ENCODE peak calls at places on chromosomes 13 and 19, in four cellular contexts. K is HepG2, A is left lung, L is fibroblast of lung. T is an unnamed sample.
A peak's percentile ranks its signal among the peaks of the same experiment; 100 is the strongest.

GRCh38 chr19:29380581-29380980 is 145.2 kb upstream of the VSTM2B start:
- DNase-seq in L (no peak), K (no peak), A (no peak), T (no peak)

GRCh38 chr13:109655611-109656010 is 130.8 kb downstream of the IRS2 start:
- DNase-seq in A (no peak), K (no peak), L (no peak), T (no peak)

GRCh38 chr19:17560205-17560595 is 4.8 kb downstream of the COLGALT1 start:
- DNase-seq in A (peak; percentile 76), L (peak; percentile 93), K (no peak), T (no peak)

GRCh38 chr13:49584771-49585182 is 581 bp downstream of the RCBTB1 start:
- DNase-seq in L (no peak), K (no peak), A (no peak), T (no peak)

GRCh38 chr13:30607908-30608307 is 9.8 kb upstream of the USPL1 start:
- DNase-seq in L (no peak), K (no peak), A (peak; percentile 55), T (peak; percentile 63)

GRCh38 chr19:9883231-9883758 is 48.2 kb downstream of the PIN1 start:
- DNase-seq in K (no peak), L (no peak), A (no peak), T (no peak)

GRCh38 chr13:74774252-74774651 is 640.0 kb upstream of the KLF12 start:
- DNase-seq in L (peak; percentile 62), K (no peak), A (no peak), T (no peak)

GRCh38 chr19:18708452-18709231 is 25.2 kb downstream of the CRTC1 start:
- DNase-seq in A (no peak), K (no peak), L (no peak), T (peak; percentile 17)

GRCh38 chr13:28161370-28161769 is 23.0 kb downstream of the PAN3 start:
- DNase-seq in A (no peak), K (peak; percentile 68), L (no peak), T (peak; percentile 95)

GRCh38 chr13:110560606-110561334 is 752 bp downstream of the RAB20 start:
- DNase-seq in L (peak; percentile 30), K (peak; percentile 49), A (no peak), T (no peak)

GRCh38 chr19:5308471-5309437 is 31.9 kb downstream of the PTPRS start:
- DNase-seq in K (no peak), A (peak; percentile 64), L (peak; percentile 95), T (no peak)

GRCh38 chr13:31201341-31202024 is 1.7 kb downstream of the B3GLCT start:
- DNase-seq in A (no peak), K (no peak), L (peak; percentile 47), T (no peak)

GRCh38 chr13:59358014-59358413 is 805.7 kb downstream of the DIAPH3 start:
- DNase-seq in A (no peak), K (no peak), L (no peak), T (no peak)

GRCh38 chr13:30576528-30576927 is 41.2 kb upstream of the USPL1 start:
- DNase-seq in L (peak; percentile 59), K (peak; percentile 1), A (no peak), T (peak; percentile 29)

GRCh38 chr13:27372896-27373295 is 51.5 kb upstream of the GTF3A start:
- DNase-seq in L (no peak), A (peak; percentile 78), K (peak; percentile 68), T (peak; percentile 72)

GRCh38 chr13:112442483-112443090 is 66.4 kb downstream of the SPACA7 start:
- DNase-seq in K (no peak), L (peak; percentile 12), A (no peak), T (no peak)

DNA sequence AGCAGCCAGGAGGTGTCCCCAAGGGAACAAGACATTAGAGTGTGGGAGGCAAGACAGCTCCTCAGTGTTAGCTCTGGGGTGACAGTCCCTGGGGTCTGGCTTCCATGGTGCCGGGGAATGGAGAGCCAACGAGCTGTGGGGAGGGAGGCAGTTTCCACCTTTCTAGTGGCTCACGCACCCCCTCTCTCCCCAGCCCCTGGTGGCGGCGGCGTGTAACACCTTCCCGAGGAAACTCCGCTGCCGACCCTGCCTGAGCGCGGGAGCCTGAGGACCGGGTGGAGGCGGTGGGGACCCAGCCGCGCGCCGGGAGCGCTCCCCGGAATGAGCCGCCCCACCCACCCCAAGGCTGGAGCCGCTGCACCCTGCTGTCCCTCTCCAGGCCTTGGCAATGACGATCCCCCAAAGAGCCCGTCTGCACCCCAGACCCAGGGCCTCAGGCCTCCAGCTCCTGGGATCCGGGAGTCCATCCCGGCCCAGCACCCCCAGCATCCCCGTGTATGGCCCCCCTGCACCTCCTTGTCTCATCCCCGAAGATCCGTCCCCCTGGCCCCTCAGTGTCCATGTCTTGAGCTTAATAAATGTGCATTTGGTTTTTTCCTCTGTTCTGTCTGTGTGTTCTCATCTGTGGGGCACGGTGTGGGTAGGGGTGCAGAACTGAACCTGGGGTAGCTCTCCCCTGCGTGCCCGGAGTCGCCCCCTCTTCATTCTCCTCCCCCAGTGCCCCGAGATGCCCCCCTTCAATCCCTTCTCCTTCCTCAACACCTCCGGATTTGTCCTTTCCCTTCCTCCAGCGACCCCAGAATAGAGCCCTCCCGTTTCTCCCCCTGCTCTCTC is 617 bp upstream of the FXYD5 start:
- DNase-seq in L (no peak), K (no peak), A (no peak), T (no peak)
- H3K27ac ChIP-seq in L (peak overlapping the region; percentile 92), K (no peak overlapping the region), A (peak overlapping the region; percentile 86), T (no peak overlapping the region)

DNA sequence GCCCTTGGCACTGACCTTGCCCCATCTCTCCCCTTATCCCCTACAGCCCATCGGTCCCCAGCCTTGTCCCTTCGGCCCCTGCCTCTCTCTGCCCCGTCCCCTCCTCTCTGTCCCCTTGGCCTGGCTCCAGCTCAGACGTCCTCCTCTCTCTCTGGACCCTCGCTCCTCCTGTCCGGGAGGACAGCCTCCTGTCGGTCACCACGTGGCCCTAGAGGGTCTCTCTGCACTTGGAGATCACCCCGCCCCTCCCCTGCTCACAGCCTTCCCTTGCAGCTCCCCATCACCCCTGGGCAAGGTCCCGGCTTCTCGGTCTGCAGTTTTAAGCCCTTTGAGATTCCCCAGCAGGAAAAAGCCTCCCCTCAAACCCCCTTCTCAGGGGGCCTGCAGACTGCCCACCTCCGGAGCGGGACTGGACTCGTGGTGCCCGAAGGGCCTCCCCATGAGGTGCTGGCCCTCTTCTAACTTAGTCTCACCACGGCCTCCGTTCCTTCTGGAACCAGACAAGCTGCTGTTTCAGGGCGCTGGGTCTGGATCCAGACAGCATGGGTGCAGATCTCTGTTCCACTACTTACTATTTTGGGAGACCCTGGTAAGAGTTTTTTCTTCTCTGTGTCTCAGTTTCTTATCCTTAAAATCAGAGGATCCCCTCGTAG is 3.3 kb upstream of the KLK15 start:
- DNase-seq in L (no peak), A (no peak), K (no peak), T (no peak)
- H3K4me3 ChIP-seq in L (no peak overlapping the region), A (no peak overlapping the region), K (peak overlapping the region; percentile 80), T (no peak overlapping the region)

GRCh38 chr13:80144493-80144892 is 196.4 kb downstream of the SPRY2 start:
- DNase-seq in L (no peak), A (no peak), K (no peak), T (no peak)

GRCh38 chr13:80137994-80138393 is 202.9 kb downstream of the SPRY2 start:
- DNase-seq in K (no peak), A (no peak), L (no peak), T (no peak)

GRCh38 chr13:80139196-80139595 is 201.7 kb downstream of the SPRY2 start:
- DNase-seq in K (no peak), A (no peak), L (no peak), T (no peak)

GRCh38 chr13:80145291-80145690 is 195.6 kb downstream of the SPRY2 start:
- DNase-seq in A (no peak), L (no peak), K (no peak), T (no peak)

DNA sequence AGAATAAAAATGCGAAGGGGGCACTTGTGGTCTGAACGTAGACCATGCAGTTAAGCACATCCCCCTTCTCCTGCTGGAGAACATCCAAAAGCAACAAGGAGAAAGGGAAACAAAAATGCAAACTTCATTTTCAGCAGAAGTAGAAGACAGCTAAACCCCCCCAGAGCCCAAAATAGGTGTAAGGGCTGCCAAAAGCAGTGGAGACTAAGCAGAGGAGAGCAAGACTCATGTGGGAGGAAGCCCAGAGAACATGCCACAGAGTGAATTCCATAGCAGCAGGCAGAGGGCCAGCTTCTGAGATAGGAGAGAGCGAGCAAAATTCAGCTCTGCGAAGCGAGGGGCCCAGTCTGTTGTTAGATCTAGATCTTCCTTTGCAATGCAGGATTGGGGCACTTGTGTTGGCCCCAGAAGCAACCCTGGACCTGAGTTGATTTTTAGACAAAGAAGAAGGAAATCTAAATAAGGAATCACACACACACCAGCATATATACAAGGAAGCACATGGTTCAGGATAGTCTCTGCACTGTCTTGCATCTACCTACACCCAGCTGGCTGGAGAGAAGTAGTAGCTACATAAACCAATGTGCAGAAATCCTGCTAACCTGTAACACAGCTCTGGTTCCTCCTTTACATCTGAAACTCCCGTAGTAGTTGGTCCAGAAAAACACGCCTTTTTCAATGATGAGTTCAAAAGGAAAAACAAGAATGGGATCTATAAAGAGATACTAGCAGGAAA is 199.6 kb downstream of the SPRY2 start:
- DNase-seq in A (peak; percentile 39), K (no peak), L (peak; percentile 63), T (no peak)
- H3K27ac ChIP-seq in A (no peak overlapping the region), K (no peak overlapping the region), L (peak overlapping the region; percentile 1), T (no peak overlapping the region)

DNA sequence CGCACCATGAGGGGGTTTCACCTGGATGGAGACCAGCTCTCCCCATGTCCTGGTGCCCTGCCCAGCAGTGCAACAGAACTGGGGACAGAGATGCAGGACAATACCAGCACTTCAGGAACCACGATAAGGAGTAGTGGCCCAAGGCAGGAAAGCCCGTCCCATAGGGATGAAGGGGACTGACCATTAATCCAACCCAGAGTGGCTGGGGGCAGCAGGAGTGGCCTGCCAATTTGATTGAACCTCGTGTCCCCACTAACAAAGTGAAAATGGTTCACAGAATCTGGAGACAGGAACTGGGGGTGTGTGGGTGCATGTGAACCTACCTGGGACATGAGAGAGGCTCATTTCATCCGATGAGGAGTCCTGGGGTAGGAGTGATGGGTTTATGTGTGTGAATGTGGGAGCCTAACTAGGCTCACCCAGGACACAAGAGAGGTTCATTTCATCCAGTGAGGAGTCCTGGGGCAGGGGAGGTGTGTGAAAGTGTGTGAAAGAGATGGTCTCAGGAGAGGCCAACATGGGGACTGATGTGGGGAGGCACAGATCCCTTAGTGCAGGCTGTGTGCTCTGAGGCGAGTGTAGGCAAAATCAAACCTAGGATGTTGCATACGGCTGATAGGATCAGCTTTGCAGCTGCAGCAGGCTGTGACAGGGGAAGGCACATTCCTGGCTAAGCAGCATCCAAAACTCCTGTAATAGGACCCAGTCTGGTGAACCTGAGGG is 98.2 kb downstream of the ZNF429 start:
- DNase-seq in A (no peak), K (no peak), L (no peak), T (no peak)
- H3K4me3 ChIP-seq in A (peak overlapping the region; percentile 44), K (no peak overlapping the region), L (peak overlapping the region; percentile 60), T (no peak overlapping the region)

T was measured in small intestine.